ENCODE peak calls at places on chromosomes 12 and 14, in nine cellular contexts. K, L, N, Y, A, C, M, R and I are unnamed samples.

GRCh38 chr12:8996682-8997405 is 7.5 kb downstream of the KLRG1 start:
- DNase-seq in K (no peak), L (no peak), N (no peak), Y (no peak), A (peak), C (no peak), M (no peak), R (no peak), I (no peak)

GRCh38 chr14:72451081-72451972 is 442.6 kb downstream of the DPF3 start:
- DNase-seq in K (peak), L (no peak), N (no peak), Y (no peak), A (peak), C (no peak), M (peak), R (no peak), I (no peak)

GRCh38 chr12:15603461-15604085 is 185.6 kb downstream of the EPS8 start:
- DNase-seq in K (no peak), L (no peak), N (no peak), Y (no peak), A (no peak), C (no peak), M (no peak), R (no peak), I (no peak)

GRCh38 chr12:61706783-61707182 is 553.4 kb upstream of the USP15 start:
- DNase-seq in K (no peak), L (no peak), N (no peak), Y (no peak), A (no peak), C (no peak), M (no peak), R (no peak), I (no peak)

GRCh38 chr14:25086081-25086480 is 36.1 kb upstream of the STXBP6 start:
- DNase-seq in K (no peak), L (no peak), N (no peak), Y (no peak), A (no peak), C (no peak), M (no peak), R (no peak), I (no peak)

GRCh38 chr12:29562167-29562776 is 64.8 kb upstream of the OVCH1 start:
- DNase-seq in K (no peak), L (peak), N (peak), Y (peak), A (no peak), C (no peak), M (no peak), R (no peak), I (no peak)

GRCh38 chr14:32201816-32202467 is at the start of gene RNU6-7:
- DNase-seq in K (peak), L (peak), N (peak), Y (no peak), A (peak), C (peak), M (peak), R (no peak), I (peak)

GRCh38 chr12:115075552-115076170 is 391.7 kb upstream of the TBX3 start:
- DNase-seq in K (no peak), L (no peak), N (no peak), Y (no peak), A (no peak), C (no peak), M (no peak), R (no peak), I (no peak)

GRCh38 chr14:23559010-23559920 is 3.2 kb downstream of the THTPA start:
- DNase-seq in K (peak), L (no peak), N (no peak), Y (no peak), A (peak), C (no peak), M (peak), R (peak), I (peak)

GRCh38 chr12:11607313-11608081 is 42.0 kb upstream of the ETV6 start:
- DNase-seq in K (no peak), L (no peak), N (peak), Y (no peak), A (no peak), C (no peak), M (no peak), R (no peak), I (no peak)

GRCh38 chr12:121789800-121790748 is 3.4 kb downstream of the RHOF start:
- DNase-seq in K (peak), L (no peak), N (peak), Y (no peak), A (peak), C (no peak), M (peak), R (peak), I (no peak)

DNA sequence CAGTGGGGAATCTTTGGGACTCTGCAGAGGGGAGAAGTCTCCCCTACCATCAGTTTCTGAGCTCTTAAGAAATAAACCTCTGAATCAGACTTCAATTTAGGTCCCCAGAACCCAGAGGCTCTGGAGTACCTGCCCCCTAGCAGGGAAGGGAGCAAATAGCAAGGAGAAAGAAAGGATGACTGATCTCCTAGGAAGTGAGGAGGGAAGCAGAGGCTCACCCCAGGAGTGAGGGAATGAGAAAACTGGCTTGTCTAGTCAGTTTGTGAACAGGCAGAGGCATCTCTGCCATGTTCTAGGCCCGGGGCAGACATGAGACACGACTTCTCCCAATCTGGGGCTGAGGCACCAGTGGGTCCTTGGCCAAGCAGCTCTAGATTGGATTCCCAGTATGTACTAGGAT is 24.3 kb upstream of the SMUG1 start:
- DNase-seq in K (no peak), L (no peak), N (no peak), Y (no peak), A (no peak), C (no peak), M (no peak), R (no peak), I (no peak)
- TF ChIP-seq CTCF in K (no peak), L (no peak), N (no peak), Y (no peak), A (no peak), C (no peak), M (no peak), R (no peak), I (peak)

GRCh38 chr12:86379337-86379736 is 123.1 kb upstream of the MGAT4C start:
- DNase-seq in K (no peak), L (no peak), N (no peak), Y (no peak), A (no peak), C (no peak), M (no peak), R (no peak), I (no peak)

GRCh38 chr12:86373813-86374212 is 117.6 kb upstream of the MGAT4C start:
- DNase-seq in K (no peak), L (no peak), N (no peak), Y (no peak), A (no peak), C (no peak), M (no peak), R (no peak), I (no peak)

DNA sequence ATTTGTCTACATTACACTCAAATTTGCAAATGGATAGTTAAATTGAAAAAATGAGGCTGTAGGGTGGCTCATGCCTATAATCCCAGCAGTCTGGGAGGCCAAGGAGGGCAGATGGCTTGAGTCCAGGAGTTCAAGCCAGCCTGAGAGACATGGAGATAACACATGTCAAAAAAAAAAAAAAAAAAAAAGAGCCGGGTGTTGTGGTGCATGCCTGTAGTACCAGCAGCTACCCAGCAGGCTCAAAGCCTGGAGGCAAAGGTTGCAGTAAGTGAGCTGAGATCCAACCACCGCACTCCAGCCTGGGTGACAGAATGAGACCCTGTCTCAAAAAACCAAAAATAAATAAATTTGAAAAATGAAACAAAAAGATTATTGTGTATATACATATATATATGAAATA is 119.9 kb upstream of the MGAT4C start:
- DNase-seq in K (no peak), L (no peak), N (no peak), Y (no peak), A (no peak), C (no peak), M (no peak), R (no peak), I (no peak)
- TF ChIP-seq CTCF in K (no peak), L (no peak), N (no peak), Y (peak), A (no peak), C (no peak), M (peak), R (no peak), I (peak)

GRCh38 chr12:34292736-34293625 is 270.7 kb downstream of the ALG10 start:
- DNase-seq in K (no peak), L (peak), N (peak), Y (no peak), A (no peak), C (no peak), M (no peak), R (peak), I (no peak)
- TF ChIP-seq CTCF in K (no peak), L (no peak), N (no peak), Y (no peak), A (no peak), C (no peak), M (no peak), R (peak), I (no peak)

GRCh38 chr12:51823875-51824565 is 24.5 kb downstream of the FIGNL2 start:
- DNase-seq in K (no peak), L (no peak), N (peak), Y (no peak), A (peak), C (peak), M (peak), R (peak), I (no peak)
- TF ChIP-seq CTCF in K (peak), L (peak), N (peak), Y (peak), A (peak), C (peak), M (peak), R (peak), I (peak)

DNA sequence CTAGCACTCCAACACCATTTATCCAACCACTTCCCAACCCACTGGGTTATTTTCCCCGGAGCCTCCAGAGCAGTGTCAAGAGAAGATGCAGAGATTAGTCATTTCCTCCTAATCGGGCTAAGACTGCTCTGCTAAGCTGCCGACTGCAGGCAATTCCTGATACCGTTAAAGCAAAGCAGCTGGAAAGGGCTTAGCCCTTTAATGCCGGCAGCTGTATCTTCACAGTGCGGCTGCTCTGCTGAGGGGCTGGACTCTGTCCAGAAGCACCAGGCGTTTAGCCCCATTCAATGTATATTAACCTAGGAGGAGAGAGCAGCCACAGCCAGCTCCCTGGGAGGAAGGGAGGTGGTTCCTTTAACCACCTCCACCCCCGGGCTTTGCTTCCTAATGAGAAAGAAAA is 11.1 kb downstream of the AQP6 start:
- DNase-seq in K (no peak), L (no peak), N (no peak), Y (no peak), A (no peak), C (no peak), M (no peak), R (no peak), I (no peak)
- TF ChIP-seq CTCF in K (no peak), L (no peak), N (no peak), Y (no peak), A (no peak), C (no peak), M (no peak), R (no peak), I (no peak)

GRCh38 chr14:88518592-88519512 is 36.0 kb downstream of the PTPN21 start:
- DNase-seq in K (no peak), L (no peak), N (no peak), Y (no peak), A (no peak), C (no peak), M (no peak), R (no peak), I (no peak)
- TF ChIP-seq CTCF in K (no peak), L (no peak), N (no peak), Y (no peak), A (no peak), C (no peak), M (no peak), R (no peak), I (no peak)

DNA sequence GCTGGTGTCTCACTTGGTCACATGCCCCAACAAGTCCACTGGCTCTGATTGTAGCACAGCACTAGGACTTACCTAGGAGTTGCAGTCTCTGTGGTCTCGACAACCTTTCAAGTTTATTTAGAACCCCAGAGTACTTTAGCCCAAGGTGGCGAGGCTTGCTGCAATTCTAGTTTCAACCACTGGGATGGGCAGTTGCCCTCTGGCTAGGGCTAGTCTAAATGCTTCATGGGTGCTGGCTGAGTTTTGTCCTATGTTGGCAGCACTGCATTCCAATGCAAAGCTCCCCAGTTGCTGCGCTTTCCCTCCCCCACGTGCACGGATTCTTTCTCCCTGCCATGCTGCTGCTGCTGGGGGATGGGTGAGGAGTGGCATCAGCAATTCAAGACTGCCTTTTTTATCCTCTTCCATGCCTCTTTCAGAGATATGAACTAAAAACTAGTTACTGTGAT is 207.9 kb downstream of the SYNE2 start:
- DNase-seq in K (no peak), L (no peak), N (no peak), Y (no peak), A (peak), C (no peak), M (peak), R (peak), I (no peak)
- TF ChIP-seq CTCF in K (no peak), L (peak), N (peak), Y (peak), A (peak), C (peak), M (peak), R (peak), I (peak)